ENCODE peak calls at places on chromosomes 7 and 10, in eight cellular contexts. H, L, Z, T, I, K, S and P are unnamed samples.

GRCh38 chr7:149720372-149721083 is 52.9 kb downstream of the ZNF467 start:
- DNase-seq in H (peak; percentile 93), L (no peak), Z (no peak), T (no peak), I (peak; percentile 26), K (no peak), S (no peak), P (no peak)

GRCh38 chr10:125152646-125153368 is 7.6 kb downstream of the CTBP2 start:
- DNase-seq in H (peak; percentile 91), L (peak; percentile 40), Z (no peak), T (no peak), I (peak; percentile 91), K (no peak), S (no peak), P (no peak)

GRCh38 chr7:69603937-69604494 is 5.7 kb downstream of the AUTS2 start:
- DNase-seq in H (no peak), L (no peak), Z (no peak), T (no peak), I (no peak), K (no peak), S (no peak), P (no peak)

GRCh38 chr7:55552320-55553086 is 19.8 kb downstream of the VOPP1 start:
- DNase-seq in H (peak; percentile 75), L (peak; percentile 96), Z (peak; percentile 81), T (no peak), I (peak; percentile 50), K (peak; percentile 78), S (no peak), P (peak; percentile 86)

GRCh38 chr7:46486264-46487206 is 565.5 kb upstream of the IGFBP3 start:
- DNase-seq in H (no peak), L (peak; percentile 84), Z (peak; percentile 95), T (peak; percentile 65), I (no peak), K (no peak), S (no peak), P (no peak)

GRCh38 chr7:8982338-8982994 is 549.1 kb downstream of the NXPH1 start:
- DNase-seq in H (no peak), L (no peak), Z (no peak), T (no peak), I (no peak), K (no peak), S (no peak), P (no peak)

GRCh38 chr7:100632951-100633717 is 8.2 kb downstream of the TFR2 start:
- DNase-seq in H (no peak), L (peak; percentile 12), Z (no peak), T (no peak), I (no peak), K (no peak), S (peak; percentile 70), P (peak; percentile 61)

GRCh38 chr10:75395171-75395954 is 6.2 kb downstream of the ZNF503 start:
- DNase-seq in H (no peak), L (no peak), Z (peak; percentile 30), T (no peak), I (no peak), K (no peak), S (no peak), P (no peak)

GRCh38 chr10:75910032-75910431 is 478.6 kb downstream of the LRMDA start:
- DNase-seq in H (peak; percentile 13), L (peak; percentile 65), Z (peak; percentile 38), T (no peak), I (no peak), K (peak; percentile 45), S (no peak), P (no peak)

GRCh38 chr7:1105189-1105588 is 17.3 kb downstream of the GPER1 start:
- DNase-seq in H (no peak), L (no peak), Z (no peak), T (no peak), I (no peak), K (no peak), S (no peak), P (no peak)

GRCh38 chr10:65358565-65358964 is 1567.3 kb upstream of the LRRTM3 start:
- DNase-seq in H (peak; percentile 7), L (peak; percentile 15), Z (no peak), T (no peak), I (peak; percentile 46), K (no peak), S (no peak), P (no peak)

GRCh38 chr7:80508440-80508839 is 3.4 kb downstream of the GNAT3 start:
- DNase-seq in H (no peak), L (peak; percentile 51), Z (peak; percentile 12), T (no peak), I (no peak), K (no peak), S (no peak), P (no peak)